ENCODE peak calls at places on chromosome 4, in six cellular contexts. T, P, H, N, F and C are unnamed samples.

GRCh38 chr4:78692815-78693156 is 83.4 kb upstream of the BMP2K start:
- DNase-seq in H (no peak), N (no peak), P (no peak), F (no peak), T (no peak), C (no peak)

GRCh38 chr4:58166496-58166895 is 1056.3 kb upstream of the IGFBP7 start:
- DNase-seq in T (no peak), H (no peak), N (no peak), P (no peak), F (no peak), C (no peak)

GRCh38 chr4:73208376-73208775 is 50.2 kb downstream of the ANKRD17 start:
- DNase-seq in F (peak), N (no peak), T (no peak), H (no peak), P (no peak), C (peak)

GRCh38 chr4:8707045-8707781 is 114.6 kb downstream of the CPZ start:
- DNase-seq in N (no peak), H (no peak), F (no peak), P (peak), T (no peak), C (no peak)

GRCh38 chr4:10045481-10045880 is 24.2 kb upstream of the SLC2A9 start:
- DNase-seq in P (no peak), H (no peak), T (no peak), N (no peak), F (peak), C (no peak)

GRCh38 chr4:182447938-182448280 is 204.7 kb downstream of the TENM3 start:
- DNase-seq in T (no peak), H (no peak), P (peak), N (no peak), F (no peak), C (peak)

GRCh38 chr4:187294861-187295260 is 571.2 kb upstream of the FAT1 start:
- DNase-seq in F (peak), N (no peak), H (no peak), P (no peak), T (no peak), C (peak)

GRCh38 chr4:138235419-138235952 is 6.7 kb downstream of the SLC7A11 start:
- DNase-seq in N (no peak), H (no peak), T (no peak), P (no peak), F (peak), C (peak)

GRCh38 chr4:110616162-110617062 is 6.5 kb downstream of the PITX2 start:
- DNase-seq in F (no peak), P (peak), T (no peak), H (no peak), N (no peak), C (no peak)

GRCh38 chr4:75370582-75370981 is 143.6 kb downstream of the RCHY1 start:
- DNase-seq in F (no peak), N (no peak), H (no peak), T (no peak), P (no peak), C (no peak)

GRCh38 chr4:76305033-76305687 is 1.4 kb upstream of the STBD1 start:
- DNase-seq in N (no peak), T (no peak), P (no peak), H (no peak), F (no peak), C (no peak)

GRCh38 chr4:110198472-110199419 is at the start of gene ELOVL6:
- DNase-seq in T (peak), F (peak), H (peak), P (peak), N (peak), C (peak)

GRCh38 chr4:20464381-20464780 is 212.7 kb downstream of the SLIT2 start:
- DNase-seq in T (no peak), H (no peak), N (no peak), F (peak), P (no peak), C (peak)